ENCODE peak calls at places on chromosomes 12 and 14, in seven cellular contexts. T is H9, W is IMR-90, G is H1, O is neuronal stem cell, I is mesendoderm, C is mesenchymal stem cell. A is an unnamed sample.

GRCh38 chr12:57688931-57689330 is 5.0 kb upstream of the OS9 start:
- DNase-seq in T (no peak), W (no peak), G (no peak), O (no peak), I (no peak), C (no peak), A (no peak)

GRCh38 chr12:47216150-47216677 is 136.5 kb upstream of the AMIGO2 start:
- DNase-seq in T (no peak), W (no peak), G (no peak), O (no peak), I (no peak), C (no peak), A (no peak)

GRCh38 chr14:46322730-46323425 is 328.7 kb downstream of the RPL10L start:
- DNase-seq in T (no peak), W (no peak), G (no peak), O (no peak), I (peak), C (peak), A (no peak)

GRCh38 chr12:91574391-91574790 is 391.8 kb upstream of the DCN start:
- DNase-seq in T (no peak), W (no peak), G (no peak), O (no peak), I (no peak), C (peak), A (peak)

GRCh38 chr14:52878946-52879345 is 71.9 kb downstream of the FERMT2 start:
- DNase-seq in T (no peak), W (no peak), G (no peak), O (no peak), I (no peak), C (no peak), A (no peak)

GRCh38 chr14:31449971-31450610 is 7.2 kb downstream of the DTD2 start:
- DNase-seq in T (no peak), W (peak), G (no peak), O (no peak), I (peak), C (peak), A (peak)

GRCh38 chr12:24759155-24759554 is 189.7 kb downstream of the BCAT1 start:
- DNase-seq in T (no peak), W (peak), G (no peak), O (no peak), I (peak), C (peak), A (no peak)

GRCh38 chr14:59278111-59278510 is 89.6 kb downstream of the DAAM1 start:
- DNase-seq in T (no peak), W (peak), G (no peak), O (no peak), I (no peak), C (peak), A (peak)

GRCh38 chr12:122349078-122349477 is 73.4 kb downstream of the CLIP1 start:
- DNase-seq in T (no peak), W (no peak), G (no peak), O (no peak), I (no peak), C (no peak), A (no peak)

GRCh38 chr12:57993030-57993429 is 51.7 kb downstream of the ATP23 start:
- DNase-seq in T (no peak), W (peak), G (no peak), O (no peak), I (no peak), C (no peak), A (peak)

GRCh38 chr12:42603246-42603645 is 13.7 kb upstream of the PRICKLE1 start:
- DNase-seq in T (no peak), W (no peak), G (no peak), O (no peak), I (peak), C (no peak), A (no peak)

GRCh38 chr12:110613771-110614684 is at the start of gene TCTN1:
- DNase-seq in T (peak), W (peak), G (peak), O (peak), I (peak), C (peak), A (peak)

GRCh38 chr12:27970391-27970980 is 2.0 kb downstream of the PTHLH start:
- DNase-seq in T (peak), W (peak), G (no peak), O (peak), I (peak), C (peak), A (peak)

GRCh38 chr12:27971606-27972005 is 927 bp downstream of the PTHLH start:
- DNase-seq in T (no peak), W (peak), G (no peak), O (no peak), I (no peak), C (peak), A (peak)

GRCh38 chr12:27970981-27971489 is 1.5 kb downstream of the PTHLH start:
- DNase-seq in T (peak), W (no peak), G (no peak), O (no peak), I (peak), C (peak), A (peak)

GRCh38 chr12:27969011-27969900 is 3.3 kb downstream of the PTHLH start:
- DNase-seq in T (peak), W (peak), G (no peak), O (no peak), I (peak), C (peak), A (no peak)

GRCh38 chr12:27969901-27970390 is 2.6 kb downstream of the PTHLH start:
- DNase-seq in T (peak), W (peak), G (no peak), O (peak), I (peak), C (peak), A (peak)
- H3K9ac ChIP-seq in T (no peak), W (peak), G (no peak), O (no peak), I (peak), C (peak), A (no peak)

GRCh38 chr12:132719141-132719953 is 8.7 kb downstream of the PGAM5 start:
- DNase-seq in T (no peak), W (no peak), G (no peak), O (no peak), I (no peak), C (no peak), A (no peak)
- H2BK5ac ChIP-seq in T (no peak), W (no peak), G (no peak), O (no peak), I (no peak), C (no peak), A (no peak)

DNA sequence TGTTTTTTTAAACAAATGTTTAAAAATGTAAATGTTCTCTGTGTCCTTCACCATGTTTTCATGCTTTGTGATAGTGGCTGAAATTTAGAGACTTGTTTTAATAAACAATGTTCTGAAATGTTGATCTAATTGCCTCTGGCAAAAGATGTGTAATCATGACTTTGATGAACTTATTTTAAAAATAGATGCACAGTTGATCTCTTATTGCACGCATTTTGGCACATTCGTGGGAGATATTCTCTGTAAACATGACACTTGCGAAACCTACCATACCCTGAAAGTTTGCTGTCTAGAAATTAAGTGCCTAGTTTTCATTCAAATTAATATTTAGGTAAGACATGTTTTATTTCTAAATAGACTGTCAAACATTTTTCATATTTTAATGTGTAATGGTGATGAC is 119.7 kb upstream of the DNM1L start:
- DNase-seq in T (no peak), W (peak), G (no peak), O (no peak), I (no peak), C (peak), A (no peak)
- H4K8ac ChIP-seq in T (no peak), W (no peak), G (no peak), O (no peak), I (no peak), C (no peak), A (no peak)

GRCh38 chr12:82838123-82838522 is 151.4 kb downstream of the TMTC2 start:
- DNase-seq in T (no peak), W (no peak), G (no peak), O (no peak), I (no peak), C (no peak), A (no peak)

GRCh38 chr12:82842480-82842879 is 155.8 kb downstream of the TMTC2 start:
- DNase-seq in T (no peak), W (no peak), G (no peak), O (no peak), I (no peak), C (no peak), A (no peak)

GRCh38 chr12:82838827-82839226 is 152.1 kb downstream of the TMTC2 start:
- DNase-seq in T (no peak), W (no peak), G (no peak), O (no peak), I (no peak), C (no peak), A (no peak)

DNA sequence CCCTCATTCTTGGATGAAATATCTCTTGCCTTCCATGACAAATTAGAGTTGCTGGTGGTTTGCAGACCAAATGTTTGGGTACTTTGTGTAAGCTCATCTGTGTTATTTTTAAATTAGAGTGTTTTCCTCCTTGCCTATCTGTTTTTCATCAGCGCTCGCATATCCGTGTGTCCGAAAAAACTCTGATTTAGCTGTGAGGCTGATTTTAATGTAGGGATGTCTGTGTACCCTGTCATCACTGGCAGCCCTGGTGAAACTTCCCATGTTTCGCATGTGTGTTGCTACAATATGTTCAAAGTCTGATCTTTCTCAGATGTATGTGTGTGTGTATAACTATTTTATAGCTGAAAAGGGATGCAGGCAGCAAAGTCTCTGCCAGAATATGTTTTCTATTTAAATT is 154.7 kb downstream of the TMTC2 start:
- DNase-seq in T (no peak), W (no peak), G (no peak), O (no peak), I (no peak), C (no peak), A (no peak)
- H3K9ac ChIP-seq in T (no peak), W (no peak), G (no peak), O (no peak), I (no peak), C (no peak), A (no peak)

GRCh38 chr12:130421896-130422295 is 84.2 kb downstream of the PIWIL1 start:
- DNase-seq in T (no peak), W (no peak), G (no peak), O (no peak), I (no peak), C (no peak), A (no peak)

GRCh38 chr12:130423991-130424857 is 86.5 kb downstream of the PIWIL1 start:
- DNase-seq in T (no peak), W (no peak), G (no peak), O (no peak), I (no peak), C (no peak), A (no peak)

GRCh38 chr12:130423136-130423535 is 85.4 kb downstream of the PIWIL1 start:
- DNase-seq in T (no peak), W (no peak), G (no peak), O (no peak), I (no peak), C (no peak), A (no peak)

GRCh38 chr12:130424858-130425697 is 87.4 kb downstream of the PIWIL1 start:
- DNase-seq in T (peak), W (no peak), G (no peak), O (no peak), I (no peak), C (no peak), A (no peak)

DNA sequence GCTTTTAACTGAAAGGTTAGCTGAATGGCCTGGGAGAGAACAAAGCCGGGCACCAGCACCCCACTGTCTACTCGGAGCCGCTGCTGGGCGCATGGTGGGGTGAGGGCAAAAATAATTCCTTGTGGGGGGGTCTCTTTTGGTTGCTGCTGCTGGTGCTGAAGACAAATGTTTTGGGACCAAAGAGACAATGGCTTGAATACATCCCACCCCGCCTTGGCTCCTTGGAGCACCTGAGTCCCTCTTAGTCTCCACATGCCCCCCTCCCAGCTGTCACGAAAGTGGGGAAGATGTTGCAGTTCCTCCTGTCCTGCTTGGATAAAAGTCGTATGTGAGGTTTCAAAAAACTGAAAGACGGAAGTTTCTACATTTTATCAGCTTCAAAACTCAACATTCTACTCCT is 85.0 kb downstream of the PIWIL1 start:
- DNase-seq in T (no peak), W (no peak), G (no peak), O (no peak), I (no peak), C (no peak), A (no peak)
- H2BK5ac ChIP-seq in T (no peak), W (no peak), G (no peak), O (no peak), I (no peak), C (no peak), A (no peak)

GRCh38 chr12:66944365-66944764 is 265.5 kb upstream of the GRIP1 start:
- DNase-seq in T (no peak), W (no peak), G (no peak), O (no peak), I (peak), C (no peak), A (no peak)

GRCh38 chr12:66947119-66947518 is 268.2 kb upstream of the GRIP1 start:
- DNase-seq in T (no peak), W (no peak), G (no peak), O (no peak), I (peak), C (no peak), A (no peak)

GRCh38 chr12:66941150-66941549 is 262.3 kb upstream of the GRIP1 start:
- DNase-seq in T (no peak), W (no peak), G (no peak), O (no peak), I (no peak), C (no peak), A (no peak)

GRCh38 chr12:66942741-66943465 is 264.0 kb upstream of the GRIP1 start:
- DNase-seq in T (no peak), W (no peak), G (no peak), O (peak), I (peak), C (no peak), A (no peak)

GRCh38 chr12:66945189-66945817 is 266.4 kb upstream of the GRIP1 start:
- DNase-seq in T (no peak), W (no peak), G (no peak), O (no peak), I (peak), C (no peak), A (no peak)
- H4K8ac ChIP-seq in T (no peak), W (no peak), G (no peak), O (no peak), I (no peak), C (no peak), A (no peak)

GRCh38 chr14:89681086-89682018 is 264.3 kb upstream of the FOXN3 start:
- DNase-seq in T (no peak), W (no peak), G (no peak), O (no peak), I (no peak), C (no peak), A (peak)

GRCh38 chr14:89680156-89680555 is 263.1 kb upstream of the FOXN3 start:
- DNase-seq in T (no peak), W (no peak), G (no peak), O (no peak), I (no peak), C (no peak), A (peak)

GRCh38 chr14:89678715-89679220 is 261.7 kb upstream of the FOXN3 start:
- DNase-seq in T (no peak), W (no peak), G (no peak), O (no peak), I (peak), C (no peak), A (peak)

GRCh38 chr14:89688520-89688919 is 266.0 kb downstream of the EFCAB11 start:
- DNase-seq in T (no peak), W (peak), G (no peak), O (no peak), I (no peak), C (no peak), A (peak)

GRCh38 chr14:89684139-89684538 is 267.1 kb upstream of the FOXN3 start:
- DNase-seq in T (no peak), W (no peak), G (no peak), O (no peak), I (peak), C (no peak), A (no peak)
- H3K9ac ChIP-seq in T (no peak), W (no peak), G (no peak), O (no peak), I (no peak), C (no peak), A (no peak)

DNA sequence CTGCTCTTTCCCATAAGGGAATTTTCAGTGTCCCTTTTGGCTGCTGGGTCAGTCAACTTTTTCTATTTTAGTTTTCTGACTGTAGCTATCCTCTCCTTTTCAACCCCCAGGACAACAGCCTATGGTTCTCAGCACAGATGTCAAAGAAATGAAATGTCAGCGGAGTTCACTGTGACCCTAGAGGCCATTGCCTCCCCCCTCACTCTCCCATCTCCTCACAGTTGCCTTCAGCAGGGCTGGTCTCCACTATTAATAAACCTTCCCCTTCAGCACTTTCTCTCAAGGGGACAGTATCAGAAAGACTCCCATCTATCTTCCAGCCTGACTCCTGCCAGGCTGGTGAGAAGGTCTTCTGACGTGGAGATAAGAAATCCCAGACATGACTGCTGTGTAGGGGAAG is 137.1 kb upstream of the WSCD2 start:
- DNase-seq in T (no peak), W (no peak), G (no peak), O (no peak), I (no peak), C (no peak), A (no peak)
- H2BK5ac ChIP-seq in T (no peak), W (no peak), G (no peak), O (no peak), I (no peak), C (no peak), A (no peak)

GRCh38 chr12:3314306-3314663 is 176.7 kb upstream of the PRMT8 start:
- DNase-seq in T (no peak), W (no peak), G (no peak), O (no peak), I (no peak), C (no peak), A (no peak)

GRCh38 chr12:3313655-3314305 is 177.2 kb upstream of the PRMT8 start:
- DNase-seq in T (peak), W (peak), G (no peak), O (peak), I (peak), C (peak), A (no peak)

GRCh38 chr12:3311491-3312103 is 179.4 kb upstream of the PRMT8 start:
- DNase-seq in T (no peak), W (no peak), G (no peak), O (no peak), I (no peak), C (no peak), A (no peak)

GRCh38 chr12:3311027-3311402 is 180.0 kb upstream of the PRMT8 start:
- DNase-seq in T (no peak), W (no peak), G (no peak), O (no peak), I (no peak), C (no peak), A (peak)

DNA sequence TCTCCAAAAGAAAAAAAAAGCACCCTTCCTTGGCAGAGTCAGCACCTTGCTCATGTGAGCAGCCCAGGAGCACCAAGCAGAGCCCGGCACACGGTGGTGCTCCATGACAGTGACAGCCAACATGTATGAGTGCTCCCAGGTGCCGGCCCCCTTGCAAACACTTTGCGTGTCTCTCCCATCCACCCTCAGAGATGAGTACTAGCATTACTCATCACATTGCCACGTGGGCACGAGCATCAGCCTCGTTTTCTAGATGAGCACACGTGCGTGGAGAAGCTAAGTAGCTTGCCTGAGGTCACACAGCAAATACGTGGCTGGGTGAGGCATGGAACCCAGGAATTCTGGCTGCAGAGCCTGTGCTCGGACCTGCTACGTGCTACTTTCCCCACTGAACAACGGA is 177.9 kb upstream of the PRMT8 start:
- DNase-seq in T (no peak), W (peak), G (no peak), O (no peak), I (no peak), C (peak), A (peak)
- H4K8ac ChIP-seq in T (no peak), W (no peak), G (no peak), O (no peak), I (no peak), C (no peak), A (no peak)

A was measured in trophoblast cell.